ENCODE peak calls at places on chromosomes 6 and 20, in seven cellular contexts. One of them, this sample, is unnamed. For H3K27me3, the result is how much of the 10 kb centered on the place peaks cover.

GRCh38 chr20:23541330-23541729 is 27.0 kb downstream of the CST9L start:
- DNase-seq in brain microvascular endothelial cell: no peak
- DNase-seq in HepG2: peak
- DNase-seq in SK-N-SH: no peak
- DNase-seq in IMR-90: no peak
- DNase-seq in mammary epithelial cell: peak
- DNase-seq in breast epithelium: no peak
- DNase-seq in this sample: no peak

GRCh38 chr20:38108438-38109024 is 56.5 kb downstream of the TGM2 start:
- DNase-seq in brain microvascular endothelial cell: no peak
- DNase-seq in HepG2: no peak
- DNase-seq in SK-N-SH: peak
- DNase-seq in IMR-90: peak
- DNase-seq in mammary epithelial cell: no peak
- DNase-seq in breast epithelium: no peak
- DNase-seq in this sample: no peak

GRCh38 chr6:4112366-4112765 is 23.0 kb downstream of the ECI2 start:
- DNase-seq in brain microvascular endothelial cell: no peak
- DNase-seq in HepG2: no peak
- DNase-seq in SK-N-SH: no peak
- DNase-seq in IMR-90: no peak
- DNase-seq in mammary epithelial cell: no peak
- DNase-seq in breast epithelium: no peak
- DNase-seq in this sample: no peak

GRCh38 chr20:46823271-46823747 is 71.3 kb upstream of the EYA2 start:
- DNase-seq in brain microvascular endothelial cell: no peak
- DNase-seq in HepG2: no peak
- DNase-seq in SK-N-SH: no peak
- DNase-seq in IMR-90: no peak
- DNase-seq in mammary epithelial cell: no peak
- DNase-seq in breast epithelium: no peak
- DNase-seq in this sample: peak

GRCh38 chr6:15986027-15986629 is 142.8 kb upstream of the MYLIP start:
- DNase-seq in brain microvascular endothelial cell: no peak
- DNase-seq in HepG2: no peak
- DNase-seq in SK-N-SH: no peak
- DNase-seq in IMR-90: no peak
- DNase-seq in mammary epithelial cell: no peak
- DNase-seq in breast epithelium: no peak
- DNase-seq in this sample: no peak

GRCh38 chr6:7469696-7470095 is 71.8 kb upstream of the DSP start:
- DNase-seq in brain microvascular endothelial cell: no peak
- DNase-seq in HepG2: no peak
- DNase-seq in SK-N-SH: no peak
- DNase-seq in IMR-90: peak
- DNase-seq in mammary epithelial cell: no peak
- DNase-seq in breast epithelium: no peak
- DNase-seq in this sample: no peak

GRCh38 chr6:83976037-83976755 is 57.4 kb upstream of the MRAP2 start:
- DNase-seq in brain microvascular endothelial cell: no peak
- DNase-seq in HepG2: no peak
- DNase-seq in SK-N-SH: no peak
- DNase-seq in IMR-90: no peak
- DNase-seq in mammary epithelial cell: no peak
- DNase-seq in breast epithelium: no peak
- DNase-seq in this sample: no peak

GRCh38 chr6:102984360-102984759 is 1590.9 kb downstream of the GRIK2 start:
- DNase-seq in brain microvascular endothelial cell: no peak
- DNase-seq in HepG2: no peak
- DNase-seq in SK-N-SH: no peak
- DNase-seq in IMR-90: no peak
- DNase-seq in mammary epithelial cell: no peak
- DNase-seq in breast epithelium: no peak
- DNase-seq in this sample: no peak

GRCh38 chr6:18025591-18025990 is 38.2 kb upstream of the KIF13A start:
- DNase-seq in brain microvascular endothelial cell: no peak
- DNase-seq in HepG2: no peak
- DNase-seq in SK-N-SH: no peak
- DNase-seq in IMR-90: peak
- DNase-seq in mammary epithelial cell: peak
- DNase-seq in breast epithelium: no peak
- DNase-seq in this sample: no peak

GRCh38 chr6:108768176-108768555 is 80.1 kb upstream of the ARMC2 start:
- DNase-seq in brain microvascular endothelial cell: no peak
- DNase-seq in HepG2: no peak
- DNase-seq in SK-N-SH: no peak
- DNase-seq in IMR-90: no peak
- DNase-seq in mammary epithelial cell: no peak
- DNase-seq in breast epithelium: no peak
- DNase-seq in this sample: no peak

GRCh38 chr6:139895205-139895793 is 520.9 kb upstream of the CITED2 start:
- DNase-seq in brain microvascular endothelial cell: no peak
- DNase-seq in HepG2: no peak
- DNase-seq in SK-N-SH: no peak
- DNase-seq in IMR-90: no peak
- DNase-seq in mammary epithelial cell: no peak
- DNase-seq in breast epithelium: no peak
- DNase-seq in this sample: no peak

GRCh38 chr6:22447191-22447590 is 122.2 kb upstream of the HDGFL1 start:
- DNase-seq in brain microvascular endothelial cell: no peak
- DNase-seq in HepG2: no peak
- DNase-seq in SK-N-SH: no peak
- DNase-seq in IMR-90: no peak
- DNase-seq in mammary epithelial cell: no peak
- DNase-seq in breast epithelium: no peak
- DNase-seq in this sample: no peak

GRCh38 chr6:63447134-63447533 is 125.1 kb upstream of the LOC128125822 start:
- DNase-seq in brain microvascular endothelial cell: no peak
- DNase-seq in HepG2: no peak
- DNase-seq in SK-N-SH: no peak
- DNase-seq in IMR-90: no peak
- DNase-seq in mammary epithelial cell: no peak
- DNase-seq in breast epithelium: no peak
- DNase-seq in this sample: no peak

GRCh38 chr6:79076160-79076559 is 1.9 kb downstream of the PHIP start:
- DNase-seq in brain microvascular endothelial cell: no peak
- DNase-seq in HepG2: peak
- DNase-seq in SK-N-SH: peak
- DNase-seq in IMR-90: peak
- DNase-seq in mammary epithelial cell: peak
- DNase-seq in breast epithelium: no peak
- DNase-seq in this sample: no peak

GRCh38 chr6:13953061-13953705 is 28.4 kb downstream of the RNF182 start:
- DNase-seq in brain microvascular endothelial cell: peak
- DNase-seq in HepG2: no peak
- DNase-seq in SK-N-SH: no peak
- DNase-seq in IMR-90: peak
- DNase-seq in mammary epithelial cell: peak
- DNase-seq in breast epithelium: no peak
- DNase-seq in this sample: no peak

GRCh38 chr6:43972179-43972914 is 154.9 kb downstream of the MRPL14 start:
- DNase-seq in brain microvascular endothelial cell: no peak
- DNase-seq in HepG2: no peak
- DNase-seq in SK-N-SH: no peak
- DNase-seq in IMR-90: no peak
- DNase-seq in mammary epithelial cell: peak
- DNase-seq in breast epithelium: peak
- DNase-seq in this sample: no peak

GRCh38 chr6:31940256-31940664 is 5.6 kb upstream of the CFB start:
- DNase-seq in brain microvascular endothelial cell: peak
- DNase-seq in HepG2: peak
- DNase-seq in SK-N-SH: no peak
- DNase-seq in IMR-90: peak
- DNase-seq in mammary epithelial cell: peak
- DNase-seq in breast epithelium: no peak
- DNase-seq in this sample: no peak

GRCh38 chr20:10667077-10667401 is 6.8 kb downstream of the JAG1 start:
- DNase-seq in brain microvascular endothelial cell: no peak
- DNase-seq in HepG2: no peak
- DNase-seq in SK-N-SH: no peak
- DNase-seq in IMR-90: no peak
- DNase-seq in mammary epithelial cell: peak
- DNase-seq in breast epithelium: peak
- DNase-seq in this sample: no peak

GRCh38 chr6:31083742-31084354 is 28.5 kb downstream of the C6orf15 start:
- DNase-seq in brain microvascular endothelial cell: peak
- DNase-seq in HepG2: peak
- DNase-seq in SK-N-SH: no peak
- DNase-seq in IMR-90: peak
- DNase-seq in mammary epithelial cell: no peak
- DNase-seq in breast epithelium: no peak
- DNase-seq in this sample: peak

GRCh38 chr6:168088161-168089106 is 9.4 kb upstream of the FRMD1 start:
- DNase-seq in brain microvascular endothelial cell: peak
- DNase-seq in HepG2: peak
- DNase-seq in SK-N-SH: no peak
- DNase-seq in IMR-90: peak
- DNase-seq in mammary epithelial cell: no peak
- DNase-seq in breast epithelium: no peak
- DNase-seq in this sample: peak

GRCh38 chr6:131854803-131855202 is 47.0 kb downstream of the ENPP1 start:
- DNase-seq in brain microvascular endothelial cell: no peak
- DNase-seq in HepG2: no peak
- DNase-seq in SK-N-SH: no peak
- DNase-seq in IMR-90: peak
- DNase-seq in mammary epithelial cell: no peak
- DNase-seq in breast epithelium: no peak
- DNase-seq in this sample: no peak

GRCh38 chr6:121305957-121306607 is 28.2 kb downstream of the TBC1D32 start:
- DNase-seq in brain microvascular endothelial cell: no peak
- DNase-seq in HepG2: peak
- DNase-seq in SK-N-SH: peak
- DNase-seq in IMR-90: peak
- DNase-seq in mammary epithelial cell: peak
- DNase-seq in breast epithelium: no peak
- DNase-seq in this sample: no peak

GRCh38 chr20:9415426-9415825 is 99.0 kb upstream of the LAMP5 start:
- DNase-seq in brain microvascular endothelial cell: no peak
- DNase-seq in HepG2: no peak
- DNase-seq in SK-N-SH: no peak
- DNase-seq in IMR-90: no peak
- DNase-seq in mammary epithelial cell: no peak
- DNase-seq in breast epithelium: no peak
- DNase-seq in this sample: no peak
- H3K27me3 ChIP-seq in brain microvascular endothelial cell: under half
- H3K27me3 ChIP-seq in HepG2: under half
- H3K27me3 ChIP-seq in SK-N-SH: under half
- H3K27me3 ChIP-seq in IMR-90: under half
- H3K27me3 ChIP-seq in mammary epithelial cell: under half
- H3K27me3 ChIP-seq in breast epithelium: under half
- H3K27me3 ChIP-seq in this sample: under half

GRCh38 chr6:117346142-117346930 is 79.4 kb downstream of the ROS1 start:
- DNase-seq in brain microvascular endothelial cell: no peak
- DNase-seq in HepG2: peak
- DNase-seq in SK-N-SH: peak
- DNase-seq in IMR-90: peak
- DNase-seq in mammary epithelial cell: peak
- DNase-seq in breast epithelium: no peak
- DNase-seq in this sample: no peak
- TF ChIP-seq CTCF in brain microvascular endothelial cell: no peak
- TF ChIP-seq CTCF in HepG2: peak
- TF ChIP-seq CTCF in SK-N-SH: peak
- TF ChIP-seq CTCF in IMR-90: peak
- TF ChIP-seq CTCF in mammary epithelial cell: peak
- TF ChIP-seq CTCF in breast epithelium: peak
- TF ChIP-seq CTCF in this sample: peak

GRCh38 chr20:52200870-52201269 is 9.3 kb upstream of the ZFP64 start:
- DNase-seq in brain microvascular endothelial cell: no peak
- DNase-seq in HepG2: no peak
- DNase-seq in SK-N-SH: no peak
- DNase-seq in IMR-90: peak
- DNase-seq in mammary epithelial cell: no peak
- DNase-seq in breast epithelium: no peak
- DNase-seq in this sample: no peak
- H3K27ac ChIP-seq in brain microvascular endothelial cell: no peak
- H3K27ac ChIP-seq in HepG2: no peak
- H3K27ac ChIP-seq in SK-N-SH: no peak
- H3K27ac ChIP-seq in IMR-90: no peak
- H3K27ac ChIP-seq in mammary epithelial cell: no peak
- H3K27ac ChIP-seq in breast epithelium: no peak
- H3K27ac ChIP-seq in this sample: no peak

GRCh38 chr6:40489798-40490197 is 97.4 kb downstream of the LRFN2 start:
- DNase-seq in brain microvascular endothelial cell: no peak
- DNase-seq in HepG2: no peak
- DNase-seq in SK-N-SH: no peak
- DNase-seq in IMR-90: no peak
- DNase-seq in mammary epithelial cell: no peak
- DNase-seq in breast epithelium: no peak
- DNase-seq in this sample: no peak
- H3K27me3 ChIP-seq in brain microvascular endothelial cell: under half
- H3K27me3 ChIP-seq in HepG2: under half
- H3K27me3 ChIP-seq in SK-N-SH: under half
- H3K27me3 ChIP-seq in IMR-90: under half
- H3K27me3 ChIP-seq in mammary epithelial cell: under half
- H3K27me3 ChIP-seq in breast epithelium: under half
- H3K27me3 ChIP-seq in this sample: under half

DNA sequence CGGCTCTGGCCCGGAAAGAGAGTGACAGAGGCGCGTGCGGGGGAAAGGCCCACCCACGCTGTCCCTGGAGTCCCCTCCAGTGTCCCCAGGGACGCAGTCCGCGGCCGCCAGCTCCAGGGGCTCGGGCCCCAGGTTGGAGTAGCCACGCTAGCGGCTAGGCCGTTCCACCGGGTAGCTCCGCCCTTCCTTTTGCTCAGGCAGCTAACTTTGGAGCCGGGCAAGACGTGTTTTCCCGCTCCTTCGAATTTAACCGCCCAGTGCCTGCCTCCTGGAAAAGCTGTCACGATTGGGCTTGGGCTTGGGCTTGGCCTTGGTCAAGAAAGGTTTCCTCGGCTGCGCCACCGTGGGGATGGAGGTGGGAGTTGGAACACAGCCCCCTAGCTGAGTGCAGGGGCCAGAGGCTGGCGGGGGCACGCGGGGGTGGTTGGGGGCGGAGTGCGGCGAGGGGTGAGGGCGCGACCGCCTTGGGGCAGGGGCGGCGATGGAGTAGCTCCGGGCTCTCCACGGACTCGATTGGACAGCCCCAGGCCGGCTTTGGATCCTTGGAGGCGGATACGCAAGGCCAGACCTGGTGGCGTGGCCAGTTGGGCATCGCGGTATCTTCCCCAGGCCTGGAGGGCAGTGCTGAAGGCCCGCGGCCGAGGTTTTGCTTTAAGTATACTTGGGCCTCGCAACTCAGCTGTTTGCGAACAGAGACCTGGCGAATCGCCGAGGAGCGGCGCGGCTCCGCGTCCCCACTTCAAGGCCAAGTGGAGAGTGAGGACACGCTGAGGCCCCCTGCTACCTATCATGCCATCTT is 4.5 kb downstream of the LINC00237 start:
- DNase-seq in brain microvascular endothelial cell: no peak
- DNase-seq in HepG2: no peak
- DNase-seq in SK-N-SH: peak
- DNase-seq in IMR-90: no peak
- DNase-seq in mammary epithelial cell: no peak
- DNase-seq in breast epithelium: no peak
- DNase-seq in this sample: peak
- TF ChIP-seq CTCF in brain microvascular endothelial cell: no peak
- TF ChIP-seq CTCF in HepG2: no peak
- TF ChIP-seq CTCF in SK-N-SH: no peak
- TF ChIP-seq CTCF in IMR-90: no peak
- TF ChIP-seq CTCF in mammary epithelial cell: no peak
- TF ChIP-seq CTCF in breast epithelium: no peak
- TF ChIP-seq CTCF in this sample: no peak

GRCh38 chr20:57290178-57290484 is 23.7 kb upstream of the BMP7 start:
- DNase-seq in brain microvascular endothelial cell: no peak
- DNase-seq in HepG2: no peak
- DNase-seq in SK-N-SH: no peak
- DNase-seq in IMR-90: no peak
- DNase-seq in mammary epithelial cell: no peak
- DNase-seq in breast epithelium: no peak
- DNase-seq in this sample: no peak
- H3K27ac ChIP-seq in brain microvascular endothelial cell: no peak
- H3K27ac ChIP-seq in HepG2: no peak
- H3K27ac ChIP-seq in SK-N-SH: no peak
- H3K27ac ChIP-seq in IMR-90: no peak
- H3K27ac ChIP-seq in mammary epithelial cell: no peak
- H3K27ac ChIP-seq in breast epithelium: peak
- H3K27ac ChIP-seq in this sample: no peak

This sample was measured in Peyer's patch.